ENCODE peak calls at places on chromosomes 12 and 14, in six cellular contexts. B is stimulated activated CD4-positive, alpha-beta T cell treated with anti-CD3 and anti-CD28 coated beads, Interleukin-2, amount 100 ng/mL, for 48 hours; A is AG04449; V is HEK293T; R is right cardiac atrium; H is RPMI7951. S is an unnamed sample.

GRCh38 chr12:132324841-132325732 is 4.3 kb downstream of the GALNT9 start:
- DNase-seq in B (no peak), A (no peak), V (no peak), R (peak; percentile 29), H (no peak), S (no peak)

GRCh38 chr14:94935901-94936300 is 166.0 kb upstream of the GSC start:
- DNase-seq in B (no peak), A (no peak), V (no peak), R (no peak), H (no peak), S (no peak)

GRCh38 chr14:69559581-69560011 is 15.1 kb downstream of the CCDC177 start:
- DNase-seq in B (no peak), A (no peak), V (no peak), R (no peak), H (peak; percentile 26), S (no peak)

GRCh38 chr12:981176-981828 is 9.7 kb upstream of the ERC1 start:
- DNase-seq in B (no peak), A (no peak), V (no peak), R (no peak), H (peak; percentile 5), S (no peak)

GRCh38 chr14:80213602-80214001 is 2.3 kb upstream of the DIO2 start:
- DNase-seq in B (no peak), A (no peak), V (peak; percentile 25), R (no peak), H (peak; percentile 44), S (no peak)

GRCh38 chr12:12357697-12358476 is 1.0 kb downstream of the BORCS5 start:
- DNase-seq in B (peak; percentile 23), A (no peak), V (no peak), R (no peak), H (no peak), S (no peak)

GRCh38 chr12:132449565-132450390 is 40.2 kb upstream of the FBRSL1 start:
- DNase-seq in B (no peak), A (no peak), V (no peak), R (no peak), H (no peak), S (peak; percentile 85)

GRCh38 chr14:61438036-61438435 is 116.7 kb downstream of the PRKCH start:
- DNase-seq in B (no peak), A (no peak), V (no peak), R (no peak), H (no peak), S (no peak)

GRCh38 chr14:104109731-104110361 is 24.3 kb downstream of the ASPG start:
- DNase-seq in B (no peak), A (no peak), V (no peak), R (no peak), H (no peak), S (no peak)

GRCh38 chr12:6044082-6044481 is 80.4 kb downstream of the VWF start:
- DNase-seq in B (no peak), A (no peak), V (no peak), R (no peak), H (peak; percentile 80), S (no peak)

GRCh38 chr12:23708185-23708837 is 241.2 kb downstream of the SOX5 start:
- DNase-seq in B (no peak), A (no peak), V (no peak), R (no peak), H (no peak), S (no peak)

S was measured in GM12892.